ENCODE peak calls at places on chromosome 17, in four cellular contexts. One of them, this sample, is unnamed.

GRCh38 chr17:76529643-76530488 is 7.6 kb downstream of the CYGB start:
- DNase-seq in PC-3: no peak
- DNase-seq in AG10803: peak
- DNase-seq in NCI-H1092: no peak
- DNase-seq in this sample: peak

GRCh38 chr17:2171725-2172446 is 117.0 kb downstream of the HIC1 start:
- DNase-seq in PC-3: peak
- DNase-seq in AG10803: peak
- DNase-seq in NCI-H1092: peak
- DNase-seq in this sample: peak

GRCh38 chr17:48068491-48068961 is 20.4 kb downstream of the NFE2L1 start:
- DNase-seq in PC-3: peak
- DNase-seq in AG10803: peak
- DNase-seq in NCI-H1092: no peak
- DNase-seq in this sample: no peak

GRCh38 chr17:40341808-40342574 is 22.5 kb downstream of the GJD3 start:
- DNase-seq in PC-3: peak
- DNase-seq in AG10803: peak
- DNase-seq in NCI-H1092: peak
- DNase-seq in this sample: no peak

GRCh38 chr17:10661377-10661906 is 4.3 kb upstream of the MYH3 start:
- DNase-seq in PC-3: no peak
- DNase-seq in AG10803: no peak
- DNase-seq in NCI-H1092: no peak
- DNase-seq in this sample: no peak

GRCh38 chr17:4557626-4558310 is 2.6 kb upstream of the MYBBP1A start:
- DNase-seq in PC-3: no peak
- DNase-seq in AG10803: no peak
- DNase-seq in NCI-H1092: no peak
- DNase-seq in this sample: no peak

GRCh38 chr17:31582151-31582907 is 190.9 kb downstream of the RAB11FIP4 start:
- DNase-seq in PC-3: no peak
- DNase-seq in AG10803: peak
- DNase-seq in NCI-H1092: no peak
- DNase-seq in this sample: no peak

GRCh38 chr17:81302861-81303326 is 7.8 kb upstream of the SLC38A10 start:
- DNase-seq in PC-3: no peak
- DNase-seq in AG10803: no peak
- DNase-seq in NCI-H1092: no peak
- DNase-seq in this sample: no peak

GRCh38 chr17:32771396-32771795 is 105.5 kb downstream of the MYO1D start:
- DNase-seq in PC-3: peak
- DNase-seq in AG10803: no peak
- DNase-seq in NCI-H1092: no peak
- DNase-seq in this sample: no peak

GRCh38 chr17:64608571-64608981 is 53.5 kb downstream of the SMURF2 start:
- DNase-seq in PC-3: peak
- DNase-seq in AG10803: peak
- DNase-seq in NCI-H1092: no peak
- DNase-seq in this sample: no peak

GRCh38 chr17:50212121-50212843 is 10.9 kb upstream of the COL1A1 start:
- DNase-seq in PC-3: no peak
- DNase-seq in AG10803: peak
- DNase-seq in NCI-H1092: no peak
- DNase-seq in this sample: no peak

GRCh38 chr17:65656390-65657250 is 95.2 kb upstream of the AXIN2 start:
- DNase-seq in PC-3: no peak
- DNase-seq in AG10803: no peak
- DNase-seq in NCI-H1092: no peak
- DNase-seq in this sample: no peak

GRCh38 chr17:69761011-69761410 is 314.0 kb upstream of the KCNJ16 start:
- DNase-seq in PC-3: no peak
- DNase-seq in AG10803: peak
- DNase-seq in NCI-H1092: no peak
- DNase-seq in this sample: no peak

GRCh38 chr17:79196913-79197312 is 122.3 kb downstream of the ENGASE start:
- DNase-seq in PC-3: no peak
- DNase-seq in AG10803: no peak
- DNase-seq in NCI-H1092: no peak
- DNase-seq in this sample: no peak

GRCh38 chr17:46772013-46772878 is 46.2 kb downstream of the WNT3 start:
- DNase-seq in PC-3: peak
- DNase-seq in AG10803: peak
- DNase-seq in NCI-H1092: no peak
- DNase-seq in this sample: no peak

GRCh38 chr17:40433551-40434384 is 9.5 kb upstream of the IGFBP4 start:
- DNase-seq in PC-3: no peak
- DNase-seq in AG10803: no peak
- DNase-seq in NCI-H1092: no peak
- DNase-seq in this sample: no peak

GRCh38 chr17:21039839-21040575 is 2.8 kb downstream of the USP22 start:
- DNase-seq in PC-3: peak
- DNase-seq in AG10803: peak
- DNase-seq in NCI-H1092: no peak
- DNase-seq in this sample: no peak

GRCh38 chr17:57092171-57092570 is 7.1 kb downstream of the AKAP1 start:
- DNase-seq in PC-3: no peak
- DNase-seq in AG10803: peak
- DNase-seq in NCI-H1092: no peak
- DNase-seq in this sample: peak

GRCh38 chr17:76523084-76524037 is 14.1 kb downstream of the CYGB start:
- DNase-seq in PC-3: peak
- DNase-seq in AG10803: peak
- DNase-seq in NCI-H1092: no peak
- DNase-seq in this sample: no peak

This sample was measured in fibroblast of the conjunctiva.